ENCODE peak calls at places on chromosome 11, in eight cellular contexts. G, N, A, Q, L, V, J and T are unnamed samples.

GRCh38 chr11:106076421-106076922 is 675 bp downstream of the KBTBD3 start:
- DNase-seq in G (no peak), N (no peak), A (no peak), Q (no peak), L (no peak), V (no peak), J (no peak), T (no peak)

GRCh38 chr11:69918938-69919650 is 99.9 kb upstream of the FGF3 start:
- DNase-seq in G (no peak), N (peak; percentile 60), A (peak; percentile 73), Q (peak; percentile 51), L (peak; percentile 63), V (no peak), J (peak; percentile 65), T (peak; percentile 43)

GRCh38 chr11:77144196-77144853 is 16.3 kb downstream of the MYO7A start:
- DNase-seq in G (no peak), N (no peak), A (no peak), Q (no peak), L (no peak), V (no peak), J (no peak), T (no peak)

GRCh38 chr11:119782673-119783072 is 53.7 kb upstream of the NECTIN1 start:
- DNase-seq in G (no peak), N (peak; percentile 60), A (no peak), Q (no peak), L (no peak), V (no peak), J (no peak), T (no peak)

GRCh38 chr11:71451596-71452353 is 1.2 kb upstream of the NADSYN1 start:
- DNase-seq in G (no peak), N (no peak), A (no peak), Q (no peak), L (no peak), V (no peak), J (no peak), T (peak; percentile 30)

GRCh38 chr11:120928506-120929062 is 95.3 kb upstream of the TBCEL start:
- DNase-seq in G (no peak), N (no peak), A (no peak), Q (no peak), L (no peak), V (no peak), J (no peak), T (no peak)

GRCh38 chr11:62984451-62984991 is at the start of gene SLC22A6:
- DNase-seq in G (no peak), N (no peak), A (no peak), Q (no peak), L (no peak), V (no peak), J (no peak), T (no peak)

GRCh38 chr11:11841121-11841604 is 609 bp upstream of the USP47 start:
- DNase-seq in G (no peak), N (peak; percentile 38), A (no peak), Q (peak; percentile 44), L (no peak), V (no peak), J (no peak), T (peak; percentile 39)

GRCh38 chr11:18264035-18264434 is 2.0 kb upstream of the SAA1 start:
- DNase-seq in G (no peak), N (no peak), A (no peak), Q (no peak), L (no peak), V (no peak), J (no peak), T (no peak)